ENCODE peak calls at places on chromosome 11, in ten cellular contexts. E, J, R, T, D, S, X, P, K and L are unnamed samples.
A peak's percentile ranks its signal among the peaks of the same experiment; 100 is the strongest.

GRCh38 chr11:65362320-65362931 is 7.9 kb downstream of the TIGD3 start:
- DNase-seq in K (no peak), E (peak; percentile 87), R (no peak), D (no peak), T (no peak), J (no peak), X (no peak), P (no peak), S (no peak), L (no peak)

GRCh38 chr11:61972112-61972795 is 4.8 kb upstream of the FTH1 start:
- DNase-seq in D (no peak), S (no peak), R (peak; percentile 27), P (no peak), K (no peak), E (no peak), J (no peak), X (peak; percentile 15), T (peak; percentile 18), L (peak; percentile 16)

GRCh38 chr11:64925536-64926449 is 1.3 kb downstream of the PPP2R5B start:
- DNase-seq in J (no peak), P (no peak), X (no peak), E (no peak), S (no peak), T (no peak), R (no peak), D (no peak), K (no peak), L (no peak)

GRCh38 chr11:1304376-1304775 is 5.1 kb downstream of the TOLLIP start:
- DNase-seq in K (peak; percentile 57), R (no peak), X (no peak), P (no peak), T (no peak), J (no peak), S (no peak), E (no peak), D (peak; percentile 76), L (no peak)

GRCh38 chr11:4672470-4672869 is 25.2 kb downstream of the OR51E2 start:
- DNase-seq in X (no peak), P (no peak), K (no peak), R (no peak), D (no peak), S (no peak), J (no peak), E (no peak), T (no peak), L (no peak)

GRCh38 chr11:44899959-44900358 is 50.7 kb downstream of the TP53I11 start:
- DNase-seq in X (no peak), J (no peak), E (peak; percentile 42), S (no peak), D (no peak), R (peak; percentile 83), T (no peak), K (no peak), P (no peak), L (no peak)

GRCh38 chr11:95296165-95296564 is 65.2 kb upstream of the SESN3 start:
- DNase-seq in J (no peak), R (no peak), K (no peak), D (no peak), P (no peak), E (no peak), T (no peak), X (peak; percentile 44), S (no peak), L (no peak)

GRCh38 chr11:75689861-75690641 is 21.2 kb upstream of the MAP6 start:
- DNase-seq in T (no peak), R (no peak), S (no peak), P (no peak), J (no peak), K (no peak), E (no peak), X (no peak), D (no peak), L (no peak)

GRCh38 chr11:61777234-61778090 is 14.9 kb downstream of the TMEM258 start:
- DNase-seq in X (peak; percentile 89), P (no peak), S (peak; percentile 64), D (peak; percentile 44), T (peak; percentile 58), E (no peak), R (peak; percentile 84), K (no peak), J (no peak), L (peak; percentile 78)

GRCh38 chr11:78573271-78574035 is 1.2 kb downstream of the NARS2 start:
- DNase-seq in E (no peak), T (no peak), J (peak; percentile 20), S (no peak), R (peak; percentile 11), P (no peak), D (no peak), X (no peak), K (no peak), L (no peak)

GRCh38 chr11:83152245-83152644 is 4.7 kb upstream of the PCF11 start:
- DNase-seq in E (no peak), S (no peak), J (no peak), T (no peak), X (no peak), R (no peak), K (no peak), D (no peak), P (no peak), L (no peak)

GRCh38 chr11:65382804-65383368 is 440 bp upstream of the SLC25A45 start:
- DNase-seq in P (no peak), D (peak; percentile 89), X (peak; percentile 95), J (no peak), T (no peak), R (no peak), S (no peak), K (no peak), E (no peak), L (no peak)

GRCh38 chr11:32438883-32439487 is 3.6 kb upstream of the WT1 start:
- DNase-seq in D (no peak), K (no peak), E (no peak), X (no peak), P (no peak), T (no peak), R (peak; percentile 42), J (no peak), S (no peak), L (no peak)

GRCh38 chr11:122108192-122108799 is 7.7 kb downstream of the BLID start:
- DNase-seq in J (peak; percentile 61), X (no peak), R (peak; percentile 81), E (peak; percentile 21), D (no peak), S (no peak), K (no peak), P (no peak), T (no peak), L (no peak)

GRCh38 chr11:67268036-67268683 is 1.9 kb downstream of the GRK2 start:
- DNase-seq in S (no peak), P (no peak), J (no peak), K (no peak), T (peak; percentile 77), X (no peak), E (peak; percentile 31), R (no peak), D (peak; percentile 26), L (peak; percentile 60)
- H3K4me1 ChIP-seq in S (peaks cover 73% of the 10 kb centered on the region), P (peaks cover 31% of the 10 kb centered on the region), J (peaks cover 38% of the 10 kb centered on the region), K (peaks cover 93% of the 10 kb centered on the region), T (peaks cover 68% of the 10 kb centered on the region), X (peaks cover 36% of the 10 kb centered on the region), E (peaks cover 57% of the 10 kb centered on the region), R (peaks cover 21% of the 10 kb centered on the region), D (peaks cover 3% of the 10 kb centered on the region), L (peaks cover 58% of the 10 kb centered on the region)

GRCh38 chr11:70068950-70069349 is 9.2 kb upstream of the ANO1 start:
- DNase-seq in D (no peak), J (no peak), R (no peak), E (no peak), P (no peak), X (no peak), T (no peak), K (peak; percentile 49), S (no peak), L (no peak)
- H3K27ac ChIP-seq in D (no peak overlapping the region), J (no peak overlapping the region), R (no peak overlapping the region), E (no peak overlapping the region), P (no peak overlapping the region), X (no peak overlapping the region), T (no peak overlapping the region), K (no peak overlapping the region), S (no peak overlapping the region), L (no peak overlapping the region)

DNA sequence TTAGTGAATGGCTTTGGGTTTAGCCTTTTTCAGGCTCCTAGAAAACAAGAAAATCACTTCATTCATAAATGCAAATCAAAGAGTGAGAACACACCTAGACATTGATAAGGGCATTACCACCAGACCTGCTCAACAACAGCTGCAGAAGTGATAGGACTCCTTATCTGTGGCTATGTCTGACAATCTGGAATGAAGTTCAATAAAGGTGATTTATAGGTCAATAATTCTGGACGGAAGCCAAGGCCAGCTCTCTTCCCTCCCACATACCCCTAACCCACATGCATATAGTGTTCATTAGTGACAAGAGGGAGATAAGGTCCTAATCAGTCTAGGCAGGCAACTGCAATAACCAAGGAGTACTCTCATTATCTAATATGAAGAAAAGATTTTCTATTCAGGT is 111.3 kb downstream of the ETS1 start:
- DNase-seq in T (peak; percentile 36), E (no peak), X (no peak), P (no peak), J (no peak), K (no peak), R (no peak), D (no peak), S (no peak), L (no peak)
- H3K36me3 ChIP-seq in T (peaks cover 71% of the 10 kb centered on the region), E (peaks cover 5% of the 10 kb centered on the region), X (peaks cover 20% of the 10 kb centered on the region), P (no peaks in the 10 kb centered on the region), J (peaks cover 40% of the 10 kb centered on the region), K (peaks cover 23% of the 10 kb centered on the region), R (peaks cover 11% of the 10 kb centered on the region), D (peaks cover 5% of the 10 kb centered on the region), S (peaks cover 63% of the 10 kb centered on the region), L (peaks cover 52% of the 10 kb centered on the region)

GRCh38 chr11:113667801-113668200 is 38.3 kb downstream of the TMPRSS5 start:
- DNase-seq in S (no peak), X (no peak), J (no peak), P (no peak), K (no peak), T (no peak), E (no peak), D (no peak), R (no peak), L (no peak)

GRCh38 chr11:113664981-113665710 is 41.0 kb downstream of the TMPRSS5 start:
- DNase-seq in R (no peak), J (no peak), D (no peak), S (no peak), X (no peak), K (no peak), T (no peak), E (no peak), P (no peak), L (no peak)

GRCh38 chr11:113668255-113668654 is 37.9 kb downstream of the TMPRSS5 start:
- DNase-seq in T (no peak), D (no peak), J (no peak), R (no peak), E (no peak), S (no peak), P (no peak), X (no peak), K (no peak), L (no peak)

GRCh38 chr11:113664069-113664980 is 41.8 kb downstream of the TMPRSS5 start:
- DNase-seq in P (no peak), S (no peak), D (no peak), T (no peak), X (no peak), K (no peak), R (no peak), J (no peak), E (no peak), L (no peak)

DNA sequence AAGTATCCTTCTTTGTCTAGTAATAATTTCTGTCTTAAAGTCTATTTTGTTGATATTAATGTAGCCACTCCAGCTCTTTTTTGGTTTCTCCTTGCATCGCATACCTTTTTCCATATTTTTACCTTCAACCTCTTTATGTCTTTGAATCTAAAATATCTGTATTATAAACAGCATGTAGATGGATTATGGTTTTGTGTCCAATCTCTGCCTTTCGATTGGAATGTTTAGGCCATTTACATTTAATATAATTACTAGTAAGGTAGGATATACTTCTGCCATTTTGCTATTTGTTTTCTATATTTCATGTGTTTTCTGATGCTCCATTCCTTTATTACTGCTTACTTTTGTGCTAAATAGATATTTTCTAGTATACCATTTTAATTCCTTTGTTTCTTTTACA is 39.5 kb downstream of the TMPRSS5 start:
- DNase-seq in J (no peak), X (no peak), S (no peak), P (no peak), T (no peak), R (no peak), K (no peak), E (no peak), D (no peak), L (no peak)
- H3K4me1 ChIP-seq in J (no peaks in the 10 kb centered on the region), X (no peaks in the 10 kb centered on the region), S (no peaks in the 10 kb centered on the region), P (peaks cover 3% of the 10 kb centered on the region), T (no peaks in the 10 kb centered on the region), R (peaks cover 11% of the 10 kb centered on the region), K (no peaks in the 10 kb centered on the region), E (no peaks in the 10 kb centered on the region), D (no peaks in the 10 kb centered on the region), L (no peaks in the 10 kb centered on the region)